ENCODE peak calls at places on chromosomes 13 and 19, in six cellular contexts. M is right cardiac atrium, D is ascending aorta, J is psoas muscle, G is foreskin keratinocyte, Z is transverse colon. F is an unnamed sample. For H3K4me1, the result is how much of the 10 kb centered on the place peaks cover.

GRCh38 chr13:47033216-47033615 is 136.4 kb upstream of the HTR2A start:
- DNase-seq in M (no peak), D (no peak), J (no peak), G (no peak), Z (no peak), F (no peak)

GRCh38 chr19:31064486-31064885 is 284.8 kb downstream of the TSHZ3 start:
- DNase-seq in M (no peak), D (no peak), J (no peak), G (peak), Z (no peak), F (no peak)

GRCh38 chr19:3987619-3988371 is 2.5 kb upstream of the EEF2 start:
- DNase-seq in M (peak), D (no peak), J (peak), G (no peak), Z (peak), F (peak)

GRCh38 chr13:101412076-101412475 is 4.2 kb downstream of the NALCN start:
- DNase-seq in M (no peak), D (no peak), J (no peak), G (no peak), Z (no peak), F (no peak)

GRCh38 chr19:16325161-16325527 is 518 bp downstream of the KLF2 start:
- DNase-seq in M (peak), D (no peak), J (no peak), G (no peak), Z (peak), F (no peak)

GRCh38 chr19:5293607-5294089 is 47.0 kb downstream of the PTPRS start:
- DNase-seq in M (peak), D (no peak), J (peak), G (no peak), Z (no peak), F (no peak)

GRCh38 chr19:19748249-19748938 is 15.5 kb upstream of the ZNF14 start:
- DNase-seq in M (no peak), D (no peak), J (no peak), G (no peak), Z (no peak), F (no peak)

GRCh38 chr13:21458457-21458815 is 667 bp downstream of the ZDHHC20 start:
- DNase-seq in M (peak), D (no peak), J (peak), G (peak), Z (peak), F (no peak)

GRCh38 chr13:44211286-44211685 is 162.3 kb upstream of the SERP2 start:
- DNase-seq in M (no peak), D (no peak), J (no peak), G (no peak), Z (no peak), F (no peak)

GRCh38 chr13:23617551-23618014 is 47.4 kb downstream of the TNFRSF19 start:
- DNase-seq in M (no peak), D (no peak), J (no peak), G (no peak), Z (no peak), F (no peak)

GRCh38 chr13:110509971-110510786 is 51.3 kb downstream of the RAB20 start:
- DNase-seq in M (peak), D (no peak), J (no peak), G (no peak), Z (no peak), F (peak)

GRCh38 chr13:45512148-45512498 is 47.4 kb downstream of the COG3 start:
- DNase-seq in M (no peak), D (no peak), J (no peak), G (peak), Z (no peak), F (no peak)

GRCh38 chr13:41462427-41462826 is 5.1 kb downstream of the RGCC start:
- DNase-seq in M (no peak), D (no peak), J (no peak), G (no peak), Z (no peak), F (no peak)

GRCh38 chr19:33639034-33639681 is 17.4 kb downstream of the CHST8 start:
- DNase-seq in M (no peak), D (no peak), J (no peak), G (no peak), Z (no peak), F (no peak)

GRCh38 chr13:28534210-28534609 is 39.3 kb upstream of the FLT1 start:
- DNase-seq in M (no peak), D (no peak), J (no peak), G (no peak), Z (no peak), F (no peak)

GRCh38 chr19:3618144-3618810 is 8.3 kb downstream of the CACTIN start:
- DNase-seq in M (peak), D (no peak), J (peak), G (no peak), Z (peak), F (peak)

DNA sequence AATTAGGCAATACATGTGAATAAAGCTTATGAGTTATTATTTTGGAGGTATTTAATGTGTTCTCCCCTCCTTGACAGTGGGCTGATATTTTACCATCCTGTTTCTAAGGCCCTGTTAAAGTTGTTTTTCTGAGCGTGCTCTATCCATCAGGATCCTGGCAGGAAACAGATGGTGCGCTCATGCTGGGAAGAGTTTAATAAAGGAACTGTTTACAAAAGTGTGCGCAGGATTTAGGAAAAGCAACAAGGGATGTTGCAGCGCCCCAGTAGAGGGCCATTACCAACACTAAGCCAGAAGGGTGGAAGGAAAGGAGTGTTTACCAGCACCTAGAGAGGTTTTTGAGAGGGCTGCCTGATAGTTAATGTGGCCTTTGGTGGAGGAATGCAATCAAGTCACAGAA is 374.5 kb downstream of the KCNRG start:
- DNase-seq in M (no peak), D (no peak), J (no peak), G (no peak), Z (no peak), F (no peak)
- H3K4me1 ChIP-seq in M (under half), D (under half), J (under half), G (under half), Z (under half), F (under half)

GRCh38 chr19:11142528-11143171 is 12.9 kb downstream of the SPC24 start:
- DNase-seq in M (peak), D (peak), J (peak), G (peak), Z (peak), F (peak)

GRCh38 chr19:11141937-11142527 is 13.6 kb downstream of the SPC24 start:
- DNase-seq in M (no peak), D (no peak), J (no peak), G (no peak), Z (no peak), F (no peak)

GRCh38 chr19:11137542-11138384 is 17.8 kb downstream of the SPC24 start:
- DNase-seq in M (peak), D (peak), J (peak), G (peak), Z (peak), F (peak)

GRCh38 chr19:11138659-11139526 is 16.7 kb downstream of the SPC24 start:
- DNase-seq in M (peak), D (peak), J (peak), G (peak), Z (peak), F (peak)

DNA sequence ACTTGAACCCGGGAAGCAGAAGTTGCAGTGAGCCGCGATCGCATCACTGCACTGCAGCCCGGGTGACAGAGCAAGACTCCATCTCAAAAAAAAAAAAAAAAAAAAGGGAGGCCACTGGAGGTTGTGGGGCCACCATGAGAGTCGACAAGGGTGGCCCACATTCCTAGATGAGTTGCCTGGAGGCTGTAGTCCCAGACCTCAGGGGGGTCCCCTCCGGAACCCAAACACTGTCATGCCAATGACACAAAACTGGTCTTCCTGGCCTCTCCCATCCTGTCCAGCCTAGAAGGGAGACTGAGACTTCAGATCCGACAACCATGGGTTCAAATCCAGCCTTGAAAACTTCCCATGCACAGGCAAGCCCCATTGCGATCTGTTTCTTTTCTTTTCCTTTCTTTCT is 14.7 kb downstream of the SPC24 start:
- DNase-seq in M (no peak), D (no peak), J (no peak), G (no peak), Z (no peak), F (no peak)
- H3K4me1 ChIP-seq in M (under half), D (under half), J (under half), G (under half), Z (half or more), F (half or more)

GRCh38 chr19:1135454-1135853 is 31.7 kb downstream of the GPX4 start:
- DNase-seq in M (no peak), D (no peak), J (no peak), G (no peak), Z (no peak), F (no peak)
- H3K4me1 ChIP-seq in M (under half), D (under half), J (under half), G (under half), Z (half or more), F (under half)

DNA sequence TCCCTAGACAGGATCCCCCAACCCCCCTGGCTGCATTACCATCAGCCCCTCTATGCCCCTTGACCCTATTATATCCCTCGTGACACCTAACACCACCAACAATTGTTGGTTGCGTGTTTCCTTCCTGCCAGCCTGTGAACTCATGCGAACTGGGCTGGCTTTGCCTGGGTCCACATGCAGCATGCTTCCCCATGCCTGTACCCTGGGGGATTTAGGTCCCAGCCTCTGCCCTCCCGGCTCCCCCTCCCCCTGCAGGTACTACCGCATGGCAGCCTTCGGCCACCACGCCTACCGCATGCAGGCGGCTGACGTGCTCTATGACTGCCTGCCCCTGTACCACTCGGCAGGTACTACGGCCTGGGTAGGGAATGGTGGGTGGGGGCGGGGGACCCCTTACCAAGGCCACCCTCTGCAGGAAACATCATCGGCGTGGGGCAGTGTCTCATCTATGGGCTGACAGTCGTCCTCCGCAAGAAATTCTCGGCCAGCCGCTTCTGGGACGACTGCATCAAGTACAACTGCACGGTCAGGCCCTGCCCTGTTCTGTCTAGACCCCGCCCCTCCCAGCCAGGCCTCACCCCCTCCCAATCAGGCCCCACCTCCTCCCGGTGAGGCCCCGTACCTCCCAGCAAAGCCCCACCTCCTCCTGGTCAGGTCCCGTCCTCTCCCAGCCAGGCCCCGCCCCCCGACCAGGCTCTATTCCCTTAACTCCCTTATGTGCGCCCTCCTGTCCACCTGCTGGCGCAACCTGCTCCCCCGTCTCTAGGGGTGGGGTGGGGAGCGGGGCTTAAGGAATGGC is 18.5 kb downstream of the SLC27A1 start:
- DNase-seq in M (peak), D (no peak), J (no peak), G (peak), Z (peak), F (peak)
- H3K4me1 ChIP-seq in M (under half), D (under half), J (under half), G (under half), Z (under half), F (under half)